ENCODE peak calls at places on chromosomes 4 and X, in eight cellular contexts. E is prostate gland, D is astrocyte of the spinal cord, S is lung, Z is Panc1, O is GM12864, C is SK-N-SH, P is Calu3. U is an unnamed sample.
A peak's percentile ranks its signal among the peaks of the same experiment; 100 is the strongest.

GRCh38 chr4:61443813-61444510 is 243.8 kb downstream of the ADGRL3 start:
- DNase-seq in D (peak; percentile 60), E (no peak), P (no peak), Z (no peak), O (no peak), C (no peak), S (no peak), U (no peak)

GRCh38 chr4:54902261-54902660 is 223.1 kb downstream of the KDR start:
- DNase-seq in S (no peak), D (peak; percentile 67), Z (no peak), E (peak; percentile 14), O (no peak), C (no peak), P (peak; percentile 51), U (no peak)

GRCh38 chrX:10769696-10770619 is 149.6 kb upstream of the MID1 start:
- DNase-seq in S (no peak), O (no peak), P (peak; percentile 3), C (no peak), D (peak; percentile 51), E (no peak), Z (no peak), U (no peak)

GRCh38 chr4:168411318-168412150 is 68.8 kb downstream of the DDX60L start:
- DNase-seq in D (peak; percentile 7), S (no peak), O (no peak), Z (no peak), E (no peak), P (no peak), C (no peak), U (no peak)

GRCh38 chr4:54882616-54883015 is 224.9 kb downstream of the KIT start:
- DNase-seq in Z (no peak), O (no peak), P (no peak), S (no peak), E (no peak), C (no peak), D (peak; percentile 35), U (no peak)

GRCh38 chrX:100615015-100615414 is 21.6 kb downstream of the TSPAN6 start:
- DNase-seq in C (peak; percentile 37), S (no peak), Z (no peak), E (peak; percentile 4), D (peak; percentile 61), O (no peak), P (peak; percentile 46), U (no peak)

GRCh38 chr4:15848191-15848842 is 70.2 kb downstream of the CD38 start:
- DNase-seq in O (no peak), S (no peak), P (no peak), D (peak; percentile 9), E (no peak), Z (no peak), C (no peak), U (no peak)

GRCh38 chr4:123741906-123742305 is 345.3 kb downstream of the SPRY1 start:
- DNase-seq in Z (no peak), E (no peak), O (no peak), C (no peak), P (no peak), D (peak; percentile 32), S (no peak), U (no peak)

GRCh38 chr4:55475394-55476243 is 71.1 kb downstream of the CLOCK start:
- DNase-seq in P (no peak), D (peak; percentile 78), O (no peak), C (no peak), Z (no peak), E (no peak), S (no peak), U (no peak)

GRCh38 chr4:125705681-125706080 is 390.9 kb downstream of the FAT4 start:
- DNase-seq in E (no peak), Z (no peak), O (no peak), D (no peak), P (no peak), S (no peak), C (no peak), U (no peak)

GRCh38 chr4:17597517-17597916 is 16.9 kb upstream of the MED28 start:
- DNase-seq in C (peak; percentile 21), E (no peak), S (no peak), O (no peak), D (no peak), Z (no peak), P (peak; percentile 28), U (no peak)
- TF ChIP-seq CTCF in C (peak; percentile 48), E (no peak), S (no peak), O (peak; percentile 9), D (peak; percentile 37), Z (peak; percentile 62), P (no peak), U (peak; percentile 13)

DNA sequence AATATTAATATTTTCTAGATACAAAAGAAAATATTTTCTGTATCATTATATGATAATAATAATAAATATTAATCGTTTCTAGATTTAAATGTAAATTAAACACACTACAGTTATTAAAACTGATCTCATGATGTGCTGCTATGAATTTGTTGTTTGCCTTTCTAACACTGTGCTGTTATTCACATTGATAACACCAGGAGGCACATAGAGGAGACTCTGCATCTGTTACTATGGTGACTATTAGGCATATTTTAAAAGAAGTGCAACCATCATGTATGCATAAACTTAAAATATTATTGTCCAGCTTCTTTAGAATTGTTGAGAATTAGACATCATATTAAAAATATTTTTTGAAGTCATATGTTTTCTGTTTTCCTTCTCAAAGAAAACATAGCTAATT is 11.8 kb upstream of the PDGFC start:
- DNase-seq in C (no peak), O (no peak), E (no peak), D (peak; percentile 26), S (no peak), Z (no peak), P (no peak), U (no peak)
- TF ChIP-seq CTCF in C (peak; percentile 65), O (no peak), E (no peak), D (peak; percentile 57), S (no peak), Z (peak; percentile 26), P (peak; percentile 22), U (no peak)

GRCh38 chr4:78032446-78032845 is 24.7 kb upstream of the FRAS1 start:
- DNase-seq in P (no peak), Z (no peak), S (no peak), E (no peak), C (peak; percentile 34), O (no peak), D (no peak), U (no peak)
- TF ChIP-seq CTCF in P (no peak), Z (no peak), S (no peak), E (no peak), C (no peak), O (no peak), D (no peak), U (no peak)

GRCh38 chr4:57607616-57608150 is 497.5 kb upstream of the IGFBP7 start:
- DNase-seq in O (no peak), C (no peak), P (no peak), S (no peak), Z (no peak), E (no peak), D (no peak), U (peak; percentile 24)

GRCh38 chr4:57614533-57614932 is 504.3 kb upstream of the IGFBP7 start:
- DNase-seq in E (no peak), D (no peak), Z (no peak), S (no peak), C (no peak), O (no peak), P (no peak), U (no peak)

DNA sequence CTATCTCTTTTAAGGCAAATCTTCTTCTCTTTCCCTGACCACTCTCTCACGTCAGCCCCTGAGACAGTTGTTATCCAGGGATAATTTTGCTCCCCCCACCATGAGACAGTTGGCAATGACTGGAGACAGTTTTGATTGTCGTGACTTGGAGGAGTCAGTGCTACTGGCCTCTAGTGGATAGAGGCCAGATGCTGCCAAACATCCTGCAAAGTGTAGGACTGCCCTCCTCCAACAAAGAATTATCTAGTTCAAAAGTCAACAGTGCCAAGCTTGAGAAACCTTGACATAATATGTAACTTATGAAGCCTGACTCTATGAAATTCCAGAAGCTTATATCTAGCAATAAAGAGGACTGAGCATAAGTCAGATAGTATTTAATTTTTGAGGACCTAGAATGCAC is 502.1 kb upstream of the IGFBP7 start:
- DNase-seq in S (no peak), E (no peak), O (no peak), D (no peak), P (no peak), Z (no peak), C (no peak), U (no peak)
- TF ChIP-seq CTCF in S (no peak), E (no peak), O (no peak), D (no peak), P (no peak), Z (no peak), C (no peak), U (no peak)

GRCh38 chr4:4869380-4869723 is 9.9 kb downstream of the MSX1 start:
- DNase-seq in D (no peak), C (no peak), E (no peak), P (no peak), S (no peak), O (no peak), Z (no peak), U (no peak)
- TF ChIP-seq CTCF in D (no peak), C (no peak), E (no peak), P (no peak), S (no peak), O (no peak), Z (no peak), U (no peak)

DNA sequence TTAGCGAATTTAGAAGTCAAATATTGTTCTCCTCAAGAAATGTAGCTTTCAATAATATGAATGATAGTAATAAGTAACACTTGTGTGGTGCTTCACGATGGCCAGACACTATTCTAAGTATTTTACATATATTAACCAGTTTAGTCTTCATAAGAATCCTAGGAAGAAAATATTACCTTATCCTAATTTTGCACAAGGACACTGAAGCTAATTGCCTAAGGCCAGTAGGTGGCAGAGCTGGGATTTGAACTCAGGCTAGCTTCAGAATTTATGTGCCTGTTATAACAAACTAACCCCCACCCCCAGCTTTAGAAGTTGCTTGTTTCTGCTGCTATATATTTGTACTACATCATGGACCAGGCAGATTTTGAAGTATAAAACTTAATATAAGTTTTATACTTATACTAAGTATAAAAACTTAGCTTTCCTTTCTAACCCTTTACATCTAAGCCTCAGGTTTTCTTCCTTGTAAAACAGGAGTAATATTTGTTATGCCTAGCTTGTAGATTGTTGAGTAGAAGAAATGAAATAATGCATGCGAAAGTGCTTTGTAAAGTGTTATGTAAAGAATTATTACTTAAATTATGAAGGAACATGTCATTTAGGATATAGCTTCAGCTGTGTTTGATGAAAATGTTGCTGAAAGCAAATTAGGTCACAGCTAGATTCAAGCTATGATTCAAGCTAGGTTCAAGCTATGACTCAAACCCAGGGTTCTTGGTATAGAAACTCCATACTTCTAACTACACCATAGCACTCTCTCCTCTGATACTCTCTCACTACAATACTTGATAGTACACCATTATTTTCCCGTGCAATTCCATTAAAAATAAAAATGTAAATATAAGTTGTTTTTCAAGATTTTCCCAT is 4.2 kb upstream of the CDS1 start:
- DNase-seq in E (peak; percentile 21), S (no peak), C (peak; percentile 17), O (no peak), P (peak; percentile 39), D (peak; percentile 65), Z (peak; percentile 27), U (no peak)
- TF ChIP-seq CTCF in E (no peak), S (no peak), C (peak; percentile 65), O (peak; percentile 45), P (peak; percentile 45), D (peak; percentile 79), Z (peak; percentile 66), U (no peak)

GRCh38 chr4:136329042-136329662 is 1203.1 kb downstream of the PCDH18 start:
- DNase-seq in D (no peak), P (no peak), S (no peak), E (no peak), Z (no peak), C (no peak), O (no peak), U (no peak)
- TF ChIP-seq CTCF in D (peak; percentile 36), P (no peak), S (no peak), E (no peak), Z (peak; percentile 8), C (no peak), O (no peak), U (no peak)

U was measured in mesothelial cell of epicardium.